ENCODE peak calls at places on chromosomes 6 and 20, in eight cellular contexts. T is activated T-cell treated with anti-CD3 and anti-CD28 coated beads, Interleukin-2, amount 50 U/mL, for 72 hours; H is AG08396; Z is EL; E is H9; S is germinal center; K is T-helper 2 cell; Y is kidney tubule cell. D is an unnamed sample.

GRCh38 chr6:4402477-4402976 is 267.2 kb upstream of the ECI2 start:
- DNase-seq in T (no peak), H (peak; percentile 74), Z (peak; percentile 86), E (no peak), S (no peak), K (no peak), Y (peak; percentile 75), D (no peak)

GRCh38 chr20:51265366-51265765 is 242.5 kb upstream of the KCNG1 start:
- DNase-seq in T (no peak), H (no peak), Z (no peak), E (no peak), S (no peak), K (no peak), Y (peak; percentile 39), D (no peak)

GRCh38 chr6:10643214-10643641 is 51.2 kb downstream of the C6orf52 start:
- DNase-seq in T (no peak), H (no peak), Z (no peak), E (no peak), S (peak; percentile 55), K (no peak), Y (no peak), D (no peak)

GRCh38 chr20:420169-420620 is 12.1 kb downstream of the RBCK1 start:
- DNase-seq in T (no peak), H (no peak), Z (no peak), E (no peak), S (no peak), K (no peak), Y (no peak), D (no peak)

GRCh38 chr6:111809264-111809663 is 64.0 kb downstream of the FYN start:
- DNase-seq in T (no peak), H (no peak), Z (no peak), E (no peak), S (no peak), K (no peak), Y (no peak), D (no peak)

GRCh38 chr20:2799271-2799670 is 1.2 kb downstream of the CPXM1 start:
- DNase-seq in T (no peak), H (no peak), Z (no peak), E (peak; percentile 37), S (peak; percentile 38), K (no peak), Y (no peak), D (no peak)

GRCh38 chr6:107823047-107823557 is 1.0 kb downstream of the SCML4 start:
- DNase-seq in T (peak; percentile 57), H (no peak), Z (no peak), E (no peak), S (no peak), K (peak; percentile 58), Y (no peak), D (no peak)

GRCh38 chr20:16666272-16666671 is 63.6 kb upstream of the SNRPB2 start:
- DNase-seq in T (no peak), H (no peak), Z (no peak), E (no peak), S (no peak), K (no peak), Y (no peak), D (no peak)

GRCh38 chr20:22763257-22763906 is 179.0 kb upstream of the FOXA2 start:
- DNase-seq in T (no peak), H (peak; percentile 19), Z (peak; percentile 58), E (no peak), S (no peak), K (no peak), Y (peak; percentile 87), D (no peak)

GRCh38 chr6:135819665-135820064 is 31.8 kb upstream of the PDE7B start:
- DNase-seq in T (no peak), H (no peak), Z (no peak), E (no peak), S (no peak), K (no peak), Y (no peak), D (no peak)

GRCh38 chr6:13568970-13569369 is 5.4 kb upstream of the SIRT5 start:
- DNase-seq in T (no peak), H (no peak), Z (no peak), E (no peak), S (no peak), K (no peak), Y (no peak), D (no peak)

GRCh38 chr20:23752019-23752418 is 1.3 kb upstream of the CST1 start:
- DNase-seq in T (no peak), H (no peak), Z (no peak), E (no peak), S (no peak), K (no peak), Y (no peak), D (no peak)

GRCh38 chr6:91057689-91058088 is 470.8 kb upstream of the MAP3K7 start:
- DNase-seq in T (no peak), H (no peak), Z (no peak), E (no peak), S (no peak), K (no peak), Y (no peak), D (no peak)

GRCh38 chr6:150324044-150324443 is 44.8 kb upstream of the IYD start:
- DNase-seq in T (no peak), H (no peak), Z (no peak), E (no peak), S (no peak), K (no peak), Y (peak; percentile 75), D (no peak)

GRCh38 chr6:134342211-134342610 is 24.3 kb upstream of the SGK1 start:
- DNase-seq in T (no peak), H (no peak), Z (no peak), E (no peak), S (no peak), K (no peak), Y (no peak), D (no peak)

GRCh38 chr6:48113130-48113529 is 2.1 kb upstream of the PTCHD4 start:
- DNase-seq in T (no peak), H (no peak), Z (no peak), E (no peak), S (no peak), K (no peak), Y (no peak), D (no peak)

GRCh38 chr6:29081312-29081711 is 5.8 kb downstream of the OR2B3 start:
- DNase-seq in T (no peak), H (no peak), Z (no peak), E (no peak), S (no peak), K (no peak), Y (no peak), D (no peak)

GRCh38 chr6:169895926-169896761 is 144.7 kb downstream of the ERMARD start:
- DNase-seq in T (no peak), H (no peak), Z (no peak), E (no peak), S (no peak), K (no peak), Y (no peak), D (no peak)

GRCh38 chr6:53543341-53544010 is 1.4 kb downstream of the GCLC start:
- DNase-seq in T (no peak), H (no peak), Z (peak; percentile 11), E (no peak), S (no peak), K (no peak), Y (no peak), D (no peak)

GRCh38 chr6:55825402-55826051 is 49.9 kb downstream of the BMP5 start:
- DNase-seq in T (no peak), H (peak; percentile 6), Z (peak; percentile 68), E (no peak), S (no peak), K (no peak), Y (peak; percentile 86), D (no peak)

GRCh38 chr6:158507174-158507573 is 52.7 kb upstream of the TMEM181 start:
- DNase-seq in T (no peak), H (no peak), Z (no peak), E (peak; percentile 10), S (no peak), K (no peak), Y (no peak), D (no peak)

GRCh38 chr6:10359581-10359980 is 55.3 kb downstream of the TFAP2A start:
- DNase-seq in T (no peak), H (no peak), Z (no peak), E (no peak), S (no peak), K (no peak), Y (no peak), D (no peak)

GRCh38 chr20:8246153-8246552 is 114.1 kb downstream of the PLCB1 start:
- DNase-seq in T (no peak), H (no peak), Z (no peak), E (no peak), S (no peak), K (no peak), Y (no peak), D (no peak)

GRCh38 chr20:56636701-56637100 is 7.6 kb downstream of the TFAP2C start:
- DNase-seq in T (no peak), H (peak; percentile 61), Z (peak; percentile 91), E (no peak), S (no peak), K (no peak), Y (peak; percentile 68), D (no peak)

GRCh38 chr6:170147832-170148708 is 142.8 kb downstream of the DLL1 start:
- DNase-seq in T (peak; percentile 72), H (no peak), Z (no peak), E (peak; percentile 71), S (no peak), K (peak; percentile 84), Y (no peak), D (peak; percentile 67)

GRCh38 chr20:4046311-4046924 is 31.1 kb upstream of the RNF24 start:
- DNase-seq in T (no peak), H (no peak), Z (no peak), E (no peak), S (no peak), K (no peak), Y (no peak), D (no peak)

GRCh38 chr6:49384913-49385312 is 78.1 kb downstream of the MMUT start:
- DNase-seq in T (no peak), H (no peak), Z (no peak), E (no peak), S (no peak), K (no peak), Y (no peak), D (no peak)

GRCh38 chr6:111804627-111805235 is 68.5 kb downstream of the FYN start:
- DNase-seq in T (peak; percentile 79), H (no peak), Z (peak; percentile 51), E (no peak), S (no peak), K (peak; percentile 68), Y (peak; percentile 72), D (no peak)

GRCh38 chr6:37850728-37851285 is 31.3 kb downstream of the ZFAND3 start:
- DNase-seq in T (no peak), H (no peak), Z (no peak), E (no peak), S (no peak), K (peak; percentile 3), Y (peak; percentile 43), D (no peak)

GRCh38 chr6:1596088-1596852 is 13.4 kb upstream of the FOXC1 start:
- DNase-seq in T (peak; percentile 71), H (peak; percentile 86), Z (peak; percentile 57), E (peak; percentile 79), S (peak; percentile 68), K (peak; percentile 33), Y (peak; percentile 51), D (peak; percentile 76)

GRCh38 chr6:169292340-169293124 is 38.9 kb upstream of the THBS2 start:
- DNase-seq in T (no peak), H (peak; percentile 64), Z (peak; percentile 97), E (no peak), S (no peak), K (no peak), Y (peak; percentile 94), D (no peak)

GRCh38 chr6:78062993-78063392 is 410.2 kb downstream of the MEI4 start:
- DNase-seq in T (no peak), H (no peak), Z (no peak), E (no peak), S (no peak), K (no peak), Y (no peak), D (no peak)

GRCh38 chr6:112144145-112144926 is 56.9 kb downstream of the FAM229B start:
- DNase-seq in T (no peak), H (no peak), Z (peak; percentile 46), E (no peak), S (no peak), K (no peak), Y (no peak), D (peak; percentile 81)

GRCh38 chr20:33796263-33796906 is 14.8 kb upstream of the CHMP4B start:
- DNase-seq in T (no peak), H (no peak), Z (no peak), E (no peak), S (no peak), K (no peak), Y (peak; percentile 78), D (no peak)

D was measured in G401.